ENCODE peak calls at places on chromosome 2, in five cellular contexts. J is MM.1S; L is activated CD4-positive, CD25-positive, alpha-beta regulatory T cell; H is stomach; M is mesothelial cell of epicardium. V is an unnamed sample.

GRCh38 chr2:238459081-238459629 is 32.4 kb downstream of the ASB1 start:
- DNase-seq in H (peak; percentile 67), J (no peak), M (no peak), L (no peak), V (no peak)

GRCh38 chr2:64319930-64320329 is 134.0 kb upstream of the LGALSL start:
- DNase-seq in H (no peak), L (no peak), M (no peak), J (no peak), V (no peak)

GRCh38 chr2:173834124-173834523 is 131.0 kb downstream of the SP3 start:
- DNase-seq in J (no peak), L (no peak), H (no peak), M (no peak), V (no peak)

GRCh38 chr2:70009776-70010175 is 48.3 kb upstream of the ASPRV1 start:
- DNase-seq in M (no peak), H (peak; percentile 69), J (no peak), L (no peak), V (no peak)

GRCh38 chr2:222907790-222908431 is 47.1 kb downstream of the ACSL3 start:
- DNase-seq in M (no peak), H (no peak), J (no peak), L (no peak), V (no peak)

GRCh38 chr2:75543446-75543845 is 17.3 kb downstream of the EVA1A start:
- DNase-seq in L (no peak), J (no peak), H (no peak), M (no peak), V (no peak)

GRCh38 chr2:96159084-96159830 is 14.0 kb upstream of the DUSP2 start:
- DNase-seq in M (no peak), H (no peak), L (peak; percentile 21), J (no peak), V (no peak)

GRCh38 chr2:223944166-223944703 is 900 bp downstream of the WDFY1 start:
- DNase-seq in L (no peak), J (no peak), H (peak; percentile 41), M (peak; percentile 23), V (peak; percentile 72)

GRCh38 chr2:45458909-45459563 is 152.0 kb downstream of the SRBD1 start:
- DNase-seq in M (no peak), H (peak; percentile 52), J (no peak), L (no peak), V (no peak)

GRCh38 chr2:86825728-86826386 is 35.1 kb upstream of the CD8A start:
- DNase-seq in J (no peak), M (no peak), L (no peak), H (no peak), V (no peak)

GRCh38 chr2:241620419-241620769 is 16.6 kb downstream of the THAP4 start:
- DNase-seq in J (no peak), M (no peak), H (no peak), L (no peak), V (no peak)

GRCh38 chr2:49028101-49028500 is 126.2 kb downstream of the FSHR start:
- DNase-seq in L (no peak), H (no peak), J (no peak), M (no peak), V (no peak)

GRCh38 chr2:16151281-16151570 is 210.9 kb downstream of the MYCN start:
- DNase-seq in L (no peak), M (no peak), H (no peak), J (no peak), V (no peak)

GRCh38 chr2:172997031-172997430 is 78.6 kb upstream of the MAP3K20 start:
- DNase-seq in J (no peak), H (no peak), M (no peak), L (no peak), V (no peak)

GRCh38 chr2:21772624-21773023 is 648.9 kb downstream of the TDRD15 start:
- DNase-seq in H (no peak), M (no peak), L (no peak), J (no peak), V (no peak)

V was measured in type B pancreatic cell.